ENCODE peak calls at places on chromosomes 3 and 15, in six cellular contexts. T is GM13977, X is sigmoid colon, Y is fibroblast of lung, V is choroid plexus epithelial cell, G is adrenal gland. A is an unnamed sample.

GRCh38 chr15:82532383-82532990 is 7.8 kb downstream of the RPS17 start:
- DNase-seq in G (no peak), X (no peak), T (no peak), Y (no peak), V (no peak), A (no peak)

GRCh38 chr15:49471733-49472132 is 48.7 kb downstream of the FGF7 start:
- DNase-seq in V (no peak), T (peak), G (no peak), X (no peak), Y (no peak), A (no peak)

GRCh38 chr3:186331043-186331442 is 31.0 kb downstream of the DGKG start:
- DNase-seq in X (no peak), Y (no peak), V (no peak), G (no peak), T (peak), A (no peak)

GRCh38 chr3:89042251-89042650 is 65.2 kb upstream of the EPHA3 start:
- DNase-seq in V (peak), Y (no peak), G (no peak), X (no peak), T (no peak), A (peak)

GRCh38 chr3:17030956-17031652 is 146.3 kb downstream of the PLCL2 start:
- DNase-seq in X (no peak), G (no peak), V (no peak), Y (no peak), T (no peak), A (no peak)

GRCh38 chr3:114690896-114691295 is 397.1 kb downstream of the TIGIT start:
- DNase-seq in V (no peak), G (no peak), T (no peak), Y (peak), X (no peak), A (no peak)

GRCh38 chr3:40899286-40899712 is 300.0 kb upstream of the CTNNB1 start:
- DNase-seq in X (no peak), Y (no peak), T (no peak), V (peak), G (peak), A (peak)

GRCh38 chr3:181066688-181067087 is 77.2 kb upstream of the DNAJC19 start:
- DNase-seq in V (no peak), X (no peak), T (no peak), Y (no peak), G (no peak), A (no peak)

GRCh38 chr3:129063841-129064482 is 3.4 kb downstream of the GP9 start:
- DNase-seq in V (no peak), Y (no peak), X (no peak), T (no peak), G (no peak), A (no peak)

GRCh38 chr3:55160241-55160877 is 232.5 kb upstream of the LRTM1 start:
- DNase-seq in T (no peak), V (peak), Y (peak), G (peak), X (no peak), A (peak)

GRCh38 chr3:134699141-134699711 is 48.4 kb upstream of the KY start:
- DNase-seq in V (no peak), X (no peak), G (no peak), Y (no peak), T (no peak), A (no peak)

GRCh38 chr3:29695201-29695904 is 414.5 kb downstream of the RBMS3 start:
- DNase-seq in V (peak), X (peak), Y (peak), T (no peak), G (peak), A (peak)

GRCh38 chr3:113117511-113118302 is 93.7 kb upstream of the BOC start:
- DNase-seq in V (peak), Y (peak), X (no peak), T (no peak), G (no peak), A (peak)

GRCh38 chr3:99915911-99916310 is 98.2 kb downstream of the CMSS1 start:
- DNase-seq in X (no peak), G (no peak), V (no peak), Y (no peak), T (no peak), A (no peak)

GRCh38 chr15:101399431-101399830 is 90.1 kb downstream of the PCSK6 start:
- DNase-seq in Y (no peak), G (no peak), T (no peak), V (no peak), X (no peak), A (no peak)

GRCh38 chr3:194112120-194113106 is 23.5 kb upstream of the HES1 start:
- DNase-seq in V (no peak), T (no peak), G (no peak), X (no peak), Y (no peak), A (no peak)

GRCh38 chr3:181230258-181230657 is 240.7 kb upstream of the DNAJC19 start:
- DNase-seq in G (peak), V (no peak), T (no peak), X (no peak), Y (no peak), A (no peak)

GRCh38 chr3:171044828-171045793 is 18.6 kb upstream of the SLC2A2 start:
- DNase-seq in X (no peak), Y (peak), T (no peak), V (peak), G (no peak), A (peak)

GRCh38 chr3:193040836-193041672 is 123.4 kb upstream of the MB21D2 start:
- DNase-seq in X (no peak), V (peak), T (peak), Y (peak), G (peak), A (peak)

GRCh38 chr15:64246364-64247189 is 83.8 kb upstream of the PPIB start:
- DNase-seq in G (peak), T (peak), X (no peak), Y (peak), V (peak), A (peak)

GRCh38 chr3:76025561-76025960 is 240.2 kb upstream of the ZNF717 start:
- DNase-seq in T (no peak), X (no peak), G (no peak), Y (no peak), V (peak), A (no peak)

GRCh38 chr3:76021376-76021775 is 236.0 kb upstream of the ZNF717 start:
- DNase-seq in Y (peak), V (peak), X (no peak), G (no peak), T (no peak), A (peak)

GRCh38 chr3:76028816-76029215 is 243.5 kb upstream of the ZNF717 start:
- DNase-seq in X (no peak), V (no peak), G (no peak), T (no peak), Y (peak), A (no peak)

GRCh38 chr3:76026379-76026778 is 241.0 kb upstream of the ZNF717 start:
- DNase-seq in G (no peak), V (peak), Y (peak), T (no peak), X (no peak), A (peak)

GRCh38 chr3:76024640-76025039 is 239.3 kb upstream of the ZNF717 start:
- DNase-seq in Y (peak), G (no peak), X (no peak), T (no peak), V (peak), A (peak)
- TF ChIP-seq CTCF in Y (peak), G (no peak), X (no peak), T (peak), V (peak), A (peak)

DNA sequence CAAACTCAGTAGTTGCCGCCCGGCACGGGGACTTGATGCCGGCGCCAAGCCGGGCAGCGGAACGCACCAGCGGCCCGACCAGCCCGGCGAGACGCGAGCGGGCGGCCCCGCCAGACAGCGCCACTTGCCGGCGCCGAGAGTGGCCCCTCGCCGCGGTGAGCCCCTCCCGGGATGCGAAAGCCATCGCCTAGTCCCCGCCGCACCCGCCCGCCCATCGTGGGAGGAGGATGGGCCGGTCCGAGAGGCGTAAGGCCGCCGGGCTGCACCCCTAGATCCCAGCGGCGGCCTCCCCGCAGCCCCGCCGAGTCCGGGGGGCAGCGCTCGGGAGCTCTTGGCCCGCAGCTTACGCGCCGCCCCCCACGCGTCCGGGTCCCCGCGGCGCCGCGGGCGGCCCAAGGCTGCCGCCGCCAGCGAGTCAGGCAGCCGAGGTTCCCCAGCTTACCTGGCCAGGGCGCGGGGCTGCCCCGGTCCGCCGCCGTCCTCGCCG is 609 bp downstream of the GOLGA8A start:
- DNase-seq in G (peak), V (peak), Y (peak), X (no peak), T (peak), A (peak)
- TF ChIP-seq CTCF in G (no peak), V (no peak), Y (no peak), X (no peak), T (peak), A (peak)

DNA sequence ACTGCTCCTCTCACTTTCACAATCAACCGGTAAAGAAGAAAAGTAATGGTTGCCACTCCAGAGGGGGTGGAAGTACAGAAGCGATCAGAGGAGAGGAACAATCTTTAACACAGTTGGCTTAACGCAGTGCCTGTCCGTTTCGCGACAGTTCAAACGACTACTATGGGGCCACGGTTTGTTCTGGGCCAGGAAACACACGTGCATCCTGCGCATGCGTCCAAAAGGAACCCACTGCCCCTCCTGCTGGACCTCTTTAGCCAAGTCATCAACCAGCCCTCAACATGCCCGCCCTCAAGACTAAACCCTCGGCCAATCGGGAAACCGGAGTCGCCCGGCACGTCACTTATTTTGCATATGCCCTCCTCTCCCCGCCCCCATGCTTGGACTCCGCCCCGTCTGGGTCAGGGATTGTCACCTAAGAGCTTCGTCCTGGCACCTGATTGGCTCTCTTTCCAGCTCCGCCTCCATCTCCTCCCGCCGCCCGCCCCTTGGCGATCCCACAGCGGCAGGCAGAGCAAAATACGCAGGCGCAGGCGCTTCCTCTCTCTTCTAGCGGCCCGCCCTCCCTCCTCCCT is 345 bp upstream of the CDV3 start:
- DNase-seq in T (peak), V (peak), X (peak), G (peak), Y (peak), A (peak)
- TF ChIP-seq CTCF in T (no peak), V (peak), X (no peak), G (no peak), Y (no peak), A (peak)

GRCh38 chr3:2568073-2568671 is 469.5 kb downstream of the CNTN4 start:
- DNase-seq in G (no peak), Y (no peak), V (no peak), T (no peak), X (no peak), A (no peak)
- TF ChIP-seq CTCF in G (no peak), Y (no peak), V (no peak), T (no peak), X (no peak), A (no peak)

DNA sequence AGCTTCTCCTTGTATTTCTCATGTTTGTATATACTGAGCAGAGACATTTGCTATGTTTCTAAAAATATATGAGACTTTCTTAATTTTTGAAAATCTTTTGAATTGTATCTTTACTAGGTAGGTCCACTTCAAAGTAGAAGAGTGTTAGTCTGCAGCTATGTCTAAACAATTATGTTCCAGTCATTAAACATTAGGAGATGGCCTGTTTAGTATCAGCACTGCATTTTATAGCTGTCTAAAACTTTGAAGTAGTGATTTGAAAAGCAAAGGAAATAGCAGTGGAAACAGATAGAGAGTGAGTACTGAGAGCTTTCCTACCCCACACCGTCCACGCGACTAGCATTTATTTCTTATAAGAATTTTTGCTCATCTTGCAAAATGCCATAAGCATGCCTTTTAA is 510.9 kb upstream of the UBE2E2 start:
- DNase-seq in Y (no peak), T (no peak), G (no peak), V (no peak), X (no peak), A (no peak)
- TF ChIP-seq CTCF in Y (no peak), T (no peak), G (no peak), V (no peak), X (no peak), A (no peak)

GRCh38 chr3:37704129-37704528 is 157.6 kb upstream of the CTDSPL start:
- DNase-seq in T (no peak), Y (no peak), X (no peak), V (no peak), G (no peak), A (no peak)

GRCh38 chr3:37703633-37704032 is 158.0 kb upstream of the CTDSPL start:
- DNase-seq in X (no peak), Y (peak), G (no peak), T (no peak), V (peak), A (peak)

GRCh38 chr3:37702478-37703154 is 159.1 kb upstream of the CTDSPL start:
- DNase-seq in Y (no peak), T (no peak), X (no peak), V (no peak), G (no peak), A (no peak)

GRCh38 chr3:37701729-37702128 is 160.0 kb upstream of the CTDSPL start:
- DNase-seq in Y (no peak), G (no peak), T (no peak), X (no peak), V (no peak), A (no peak)

GRCh38 chr3:37700849-37701248 is 160.8 kb upstream of the CTDSPL start:
- DNase-seq in V (peak), T (no peak), X (no peak), Y (no peak), G (no peak), A (no peak)
- TF ChIP-seq CTCF in V (peak), T (no peak), X (peak), Y (peak), G (peak), A (peak)

A was measured in astrocyte of the spinal cord.